ENCODE peak calls at places on chromosomes 6 and 20, in six cellular contexts. One of them, this sample, is unnamed.

GRCh38 chr20:5531318-5532081 is 214.7 kb upstream of the PROKR2 start:
- DNase-seq in SK-N-SH: no peak
- DNase-seq in MM.1S: no peak
- DNase-seq in PC-3: peak; percentile 40
- DNase-seq in HCT116: no peak
- DNase-seq in neural progenitor cell: no peak
- DNase-seq in this sample: peak; percentile 84

GRCh38 chr6:75531174-75531573 is 37.6 kb upstream of the FILIP1 start:
- DNase-seq in HCT116: no peak
- DNase-seq in MM.1S: no peak
- DNase-seq in SK-N-SH: no peak
- DNase-seq in neural progenitor cell: no peak
- DNase-seq in PC-3: no peak
- DNase-seq in this sample: no peak

GRCh38 chr6:111564482-111564945 is 41.2 kb downstream of the TRAF3IP2 start:
- DNase-seq in PC-3: peak; percentile 23
- DNase-seq in MM.1S: no peak
- DNase-seq in neural progenitor cell: no peak
- DNase-seq in HCT116: no peak
- DNase-seq in SK-N-SH: no peak
- DNase-seq in this sample: peak; percentile 90

GRCh38 chr6:119276211-119276610 is 73.3 kb downstream of the MAN1A1 start:
- DNase-seq in SK-N-SH: no peak
- DNase-seq in neural progenitor cell: no peak
- DNase-seq in MM.1S: no peak
- DNase-seq in HCT116: no peak
- DNase-seq in PC-3: no peak
- DNase-seq in this sample: peak; percentile 66

GRCh38 chr20:9838378-9839295 is at the start of gene PAK5:
- DNase-seq in neural progenitor cell: peak; percentile 96
- DNase-seq in PC-3: no peak
- DNase-seq in SK-N-SH: peak; percentile 94
- DNase-seq in HCT116: peak; percentile 1
- DNase-seq in MM.1S: peak; percentile 84
- DNase-seq in this sample: peak; percentile 2

GRCh38 chr20:63652192-63652980 is 838 bp downstream of the STMN3 start:
- DNase-seq in SK-N-SH: peak; percentile 90
- DNase-seq in neural progenitor cell: peak; percentile 67
- DNase-seq in MM.1S: no peak
- DNase-seq in PC-3: no peak
- DNase-seq in HCT116: no peak
- DNase-seq in this sample: peak; percentile 41

GRCh38 chr20:58523916-58524315 is 8.7 kb upstream of the APCDD1L start:
- DNase-seq in neural progenitor cell: peak; percentile 34
- DNase-seq in HCT116: no peak
- DNase-seq in PC-3: no peak
- DNase-seq in SK-N-SH: no peak
- DNase-seq in MM.1S: no peak
- DNase-seq in this sample: peak; percentile 68

GRCh38 chr20:62858059-62858458 is 3.6 kb downstream of the TCFL5 start:
- DNase-seq in neural progenitor cell: no peak
- DNase-seq in HCT116: no peak
- DNase-seq in MM.1S: no peak
- DNase-seq in SK-N-SH: no peak
- DNase-seq in PC-3: no peak
- DNase-seq in this sample: no peak

GRCh38 chr20:17995967-17996819 is 27.4 kb downstream of the MGME1 start:
- DNase-seq in PC-3: peak; percentile 88
- DNase-seq in SK-N-SH: peak; percentile 75
- DNase-seq in HCT116: peak; percentile 26
- DNase-seq in MM.1S: peak; percentile 62
- DNase-seq in neural progenitor cell: peak; percentile 55
- DNase-seq in this sample: peak; percentile 88

GRCh38 chr6:36769676-36770499 is 69.4 kb downstream of the CPNE5 start:
- DNase-seq in MM.1S: no peak
- DNase-seq in HCT116: no peak
- DNase-seq in SK-N-SH: no peak
- DNase-seq in neural progenitor cell: no peak
- DNase-seq in PC-3: peak; percentile 72
- DNase-seq in this sample: peak; percentile 51

GRCh38 chr20:46970937-46971630 is 76.4 kb downstream of the EYA2 start:
- DNase-seq in MM.1S: no peak
- DNase-seq in neural progenitor cell: peak; percentile 87
- DNase-seq in PC-3: peak; percentile 80
- DNase-seq in SK-N-SH: peak; percentile 76
- DNase-seq in HCT116: peak; percentile 95
- DNase-seq in this sample: peak; percentile 86

GRCh38 chr6:141675957-141676356 is 456.8 kb upstream of the GJE1 start:
- DNase-seq in neural progenitor cell: no peak
- DNase-seq in MM.1S: no peak
- DNase-seq in SK-N-SH: no peak
- DNase-seq in HCT116: peak; percentile 18
- DNase-seq in PC-3: peak; percentile 37
- DNase-seq in this sample: peak; percentile 37

GRCh38 chr6:70136996-70137395 is 165.9 kb downstream of the COL9A1 start:
- DNase-seq in PC-3: no peak
- DNase-seq in SK-N-SH: no peak
- DNase-seq in MM.1S: no peak
- DNase-seq in HCT116: no peak
- DNase-seq in neural progenitor cell: no peak
- DNase-seq in this sample: no peak

GRCh38 chr6:1108198-1108597 is 203.7 kb upstream of the FOXQ1 start:
- DNase-seq in MM.1S: no peak
- DNase-seq in HCT116: no peak
- DNase-seq in neural progenitor cell: no peak
- DNase-seq in PC-3: no peak
- DNase-seq in SK-N-SH: no peak
- DNase-seq in this sample: no peak

GRCh38 chr6:36073587-36073986 is 46.0 kb downstream of the MAPK14 start:
- DNase-seq in HCT116: no peak
- DNase-seq in SK-N-SH: peak; percentile 17
- DNase-seq in neural progenitor cell: no peak
- DNase-seq in PC-3: peak; percentile 12
- DNase-seq in MM.1S: no peak
- DNase-seq in this sample: no peak

GRCh38 chr6:8219352-8219943 is 117.1 kb upstream of the EEF1E1 start:
- DNase-seq in neural progenitor cell: peak; percentile 60
- DNase-seq in HCT116: peak; percentile 23
- DNase-seq in PC-3: peak; percentile 69
- DNase-seq in MM.1S: peak; percentile 36
- DNase-seq in SK-N-SH: peak; percentile 60
- DNase-seq in this sample: peak; percentile 70

GRCh38 chr20:48789781-48790544 is 37.8 kb downstream of the PREX1 start:
- DNase-seq in HCT116: no peak
- DNase-seq in PC-3: no peak
- DNase-seq in MM.1S: no peak
- DNase-seq in neural progenitor cell: no peak
- DNase-seq in SK-N-SH: no peak
- DNase-seq in this sample: no peak

GRCh38 chr20:17616480-17617211 is 46.8 kb downstream of the DSTN start:
- DNase-seq in neural progenitor cell: no peak
- DNase-seq in MM.1S: no peak
- DNase-seq in PC-3: no peak
- DNase-seq in SK-N-SH: peak; percentile 5
- DNase-seq in HCT116: no peak
- DNase-seq in this sample: no peak

GRCh38 chr6:1390071-1390804 is 862 bp downstream of the FOXF2 start:
- DNase-seq in neural progenitor cell: peak; percentile 76
- DNase-seq in MM.1S: no peak
- DNase-seq in HCT116: no peak
- DNase-seq in SK-N-SH: no peak
- DNase-seq in PC-3: no peak
- DNase-seq in this sample: peak; percentile 82

GRCh38 chr6:142913511-142914047 is 31.4 kb downstream of the HIVEP2 start:
- DNase-seq in neural progenitor cell: no peak
- DNase-seq in MM.1S: peak; percentile 62
- DNase-seq in HCT116: no peak
- DNase-seq in SK-N-SH: no peak
- DNase-seq in PC-3: no peak
- DNase-seq in this sample: no peak

GRCh38 chr20:33882018-33882417 is 70.9 kb downstream of the CHMP4B start:
- DNase-seq in PC-3: no peak
- DNase-seq in SK-N-SH: no peak
- DNase-seq in neural progenitor cell: no peak
- DNase-seq in MM.1S: no peak
- DNase-seq in HCT116: no peak
- DNase-seq in this sample: no peak

GRCh38 chr6:147133669-147134068 is 70.5 kb upstream of the STXBP5 start:
- DNase-seq in MM.1S: no peak
- DNase-seq in PC-3: no peak
- DNase-seq in HCT116: no peak
- DNase-seq in neural progenitor cell: no peak
- DNase-seq in SK-N-SH: no peak
- DNase-seq in this sample: no peak

GRCh38 chr6:147132889-147133288 is 71.3 kb upstream of the STXBP5 start:
- DNase-seq in HCT116: no peak
- DNase-seq in PC-3: peak; percentile 72
- DNase-seq in neural progenitor cell: no peak
- DNase-seq in MM.1S: no peak
- DNase-seq in SK-N-SH: no peak
- DNase-seq in this sample: peak; percentile 67

GRCh38 chr6:147131728-147132127 is 72.5 kb upstream of the STXBP5 start:
- DNase-seq in PC-3: no peak
- DNase-seq in SK-N-SH: no peak
- DNase-seq in MM.1S: no peak
- DNase-seq in HCT116: no peak
- DNase-seq in neural progenitor cell: peak; percentile 14
- DNase-seq in this sample: peak; percentile 46

GRCh38 chr6:147136057-147136456 is 68.2 kb upstream of the STXBP5 start:
- DNase-seq in neural progenitor cell: no peak
- DNase-seq in SK-N-SH: no peak
- DNase-seq in HCT116: no peak
- DNase-seq in PC-3: no peak
- DNase-seq in MM.1S: no peak
- DNase-seq in this sample: no peak

GRCh38 chr6:147135211-147135672 is 69.0 kb upstream of the STXBP5 start:
- DNase-seq in HCT116: no peak
- DNase-seq in SK-N-SH: no peak
- DNase-seq in neural progenitor cell: no peak
- DNase-seq in MM.1S: no peak
- DNase-seq in PC-3: peak; percentile 85
- DNase-seq in this sample: peak; percentile 94
- TF ChIP-seq EZH2phosphoT487 in HCT116: no peak
- TF ChIP-seq EZH2phosphoT487 in SK-N-SH: no peak
- TF ChIP-seq EZH2phosphoT487 in neural progenitor cell: no peak
- TF ChIP-seq EZH2phosphoT487 in MM.1S: no peak
- TF ChIP-seq EZH2phosphoT487 in PC-3: no peak
- TF ChIP-seq EZH2phosphoT487 in this sample: no peak

DNA sequence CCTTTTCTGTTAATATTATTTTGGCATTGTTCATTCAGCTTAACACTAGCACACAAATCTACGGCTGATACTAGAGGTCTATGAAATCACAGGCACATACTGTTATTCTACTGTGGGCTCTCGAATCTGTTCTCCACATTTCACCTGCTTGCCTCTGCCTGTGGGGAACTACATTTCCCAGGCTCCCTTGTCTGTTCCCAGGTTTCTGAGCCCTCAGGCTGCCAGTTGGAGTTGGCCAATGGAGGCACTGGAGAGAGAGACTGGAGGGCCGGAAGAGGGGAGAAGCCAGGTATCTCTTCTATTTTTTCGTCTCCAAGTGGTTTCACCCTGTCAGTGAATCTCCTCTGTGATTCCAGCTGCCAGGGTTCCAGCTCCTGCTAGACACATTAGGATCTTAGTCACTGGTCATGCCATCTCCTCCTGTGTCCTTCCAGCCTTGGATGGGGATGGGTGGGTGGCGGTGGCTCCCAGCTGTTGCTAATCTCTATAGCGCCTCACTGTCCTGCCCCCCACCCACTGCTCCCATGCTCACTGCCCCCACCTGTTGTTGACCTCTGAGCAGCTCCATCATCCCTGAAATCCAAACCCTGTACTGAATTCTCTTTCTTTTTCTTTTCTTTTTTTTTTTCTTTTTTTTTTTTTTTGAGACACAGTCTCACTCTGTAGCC is 188.2 kb downstream of the LRFN2 start:
- DNase-seq in HCT116: peak; percentile 2
- DNase-seq in SK-N-SH: no peak
- DNase-seq in PC-3: no peak
- DNase-seq in MM.1S: no peak
- DNase-seq in neural progenitor cell: peak; percentile 25
- DNase-seq in this sample: no peak
- H3K9ac ChIP-seq in HCT116: no peak overlapping the region
- H3K9ac ChIP-seq in SK-N-SH: no peak overlapping the region
- H3K9ac ChIP-seq in PC-3: no peak overlapping the region
- H3K9ac ChIP-seq in MM.1S: no peak overlapping the region
- H3K9ac ChIP-seq in neural progenitor cell: no peak overlapping the region
- H3K9ac ChIP-seq in this sample: no peak overlapping the region

GRCh38 chr6:166173292-166173951 is 5.8 kb upstream of the TBXT start:
- DNase-seq in HCT116: peak; percentile 13
- DNase-seq in PC-3: no peak
- DNase-seq in SK-N-SH: peak; percentile 49
- DNase-seq in MM.1S: no peak
- DNase-seq in neural progenitor cell: peak; percentile 29
- DNase-seq in this sample: no peak
- TF ChIP-seq EZH2phosphoT487 in HCT116: no peak
- TF ChIP-seq EZH2phosphoT487 in PC-3: no peak
- TF ChIP-seq EZH2phosphoT487 in SK-N-SH: no peak
- TF ChIP-seq EZH2phosphoT487 in MM.1S: no peak
- TF ChIP-seq EZH2phosphoT487 in neural progenitor cell: no peak
- TF ChIP-seq EZH2phosphoT487 in this sample: no peak

GRCh38 chr6:130425532-130425931 is 59.7 kb downstream of the TMEM200A start:
- DNase-seq in neural progenitor cell: no peak
- DNase-seq in HCT116: no peak
- DNase-seq in PC-3: no peak
- DNase-seq in MM.1S: no peak
- DNase-seq in SK-N-SH: no peak
- DNase-seq in this sample: peak; percentile 42

GRCh38 chr6:130423044-130423443 is 57.2 kb downstream of the TMEM200A start:
- DNase-seq in neural progenitor cell: no peak
- DNase-seq in MM.1S: no peak
- DNase-seq in SK-N-SH: no peak
- DNase-seq in HCT116: no peak
- DNase-seq in PC-3: no peak
- DNase-seq in this sample: no peak

GRCh38 chr6:130426078-130426726 is 60.4 kb downstream of the TMEM200A start:
- DNase-seq in PC-3: no peak
- DNase-seq in HCT116: peak; percentile 10
- DNase-seq in neural progenitor cell: no peak
- DNase-seq in SK-N-SH: no peak
- DNase-seq in MM.1S: no peak
- DNase-seq in this sample: peak; percentile 68

GRCh38 chr6:130421567-130421966 is 55.8 kb downstream of the TMEM200A start:
- DNase-seq in PC-3: no peak
- DNase-seq in neural progenitor cell: no peak
- DNase-seq in HCT116: no peak
- DNase-seq in SK-N-SH: no peak
- DNase-seq in MM.1S: no peak
- DNase-seq in this sample: peak; percentile 72

DNA sequence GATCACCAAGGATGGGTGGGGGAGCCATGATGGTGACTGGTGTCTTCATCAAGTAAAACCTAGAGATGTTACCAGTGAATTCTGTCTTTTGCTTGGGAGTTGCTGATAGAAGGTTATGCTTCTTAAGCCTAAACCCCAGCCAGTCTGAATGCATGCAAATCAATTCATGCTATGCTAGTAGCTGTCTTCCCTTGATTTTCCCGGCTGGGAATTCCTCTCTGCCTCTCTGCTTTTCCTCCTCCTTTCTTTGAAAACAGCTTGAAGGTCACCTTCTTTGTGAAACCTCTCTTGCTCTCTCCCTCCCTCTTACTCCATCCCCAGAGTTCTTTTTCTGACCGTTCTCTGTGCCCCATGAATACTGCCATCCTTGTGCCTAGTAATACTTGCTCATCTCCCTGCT is 58.9 kb downstream of the TMEM200A start:
- DNase-seq in HCT116: no peak
- DNase-seq in PC-3: no peak
- DNase-seq in SK-N-SH: no peak
- DNase-seq in neural progenitor cell: peak; percentile 24
- DNase-seq in MM.1S: no peak
- DNase-seq in this sample: no peak
- H3K9ac ChIP-seq in HCT116: no peak overlapping the region
- H3K9ac ChIP-seq in PC-3: no peak overlapping the region
- H3K9ac ChIP-seq in SK-N-SH: peak overlapping the region; percentile 28
- H3K9ac ChIP-seq in neural progenitor cell: no peak overlapping the region
- H3K9ac ChIP-seq in MM.1S: no peak overlapping the region
- H3K9ac ChIP-seq in this sample: no peak overlapping the region

This sample was measured in GM23248.